ENCODE peak calls at places on chromosomes 11 and 22, in ten cellular contexts. W, M, V, F, R, L, G, X, I and Y are unnamed samples.
A peak's percentile ranks its signal among the peaks of the same experiment; 100 is the strongest.

GRCh38 chr22:28183078-28183870 is 264.2 kb upstream of the PITPNB start:
- DNase-seq in W (no peak), M (no peak), R (no peak), L (no peak), X (no peak), V (no peak), G (no peak), F (no peak), I (no peak), Y (no peak)

GRCh38 chr11:44654057-44654456 is 72.7 kb upstream of the TSPAN18 start:
- DNase-seq in X (no peak), L (no peak), M (no peak), I (no peak), F (no peak), W (no peak), V (no peak), G (no peak), R (no peak), Y (no peak)

GRCh38 chr11:34626393-34626792 is 5.5 kb downstream of the EHF start:
- DNase-seq in R (no peak), W (no peak), I (no peak), X (no peak), L (no peak), V (no peak), M (no peak), F (no peak), G (no peak), Y (no peak)

GRCh38 chr11:1163911-1164735 is 6.4 kb downstream of the MUC5AC start:
- DNase-seq in R (peak; percentile 5), M (no peak), I (no peak), G (no peak), F (no peak), V (no peak), W (no peak), L (no peak), X (no peak), Y (no peak)

GRCh38 chr22:31106651-31107205 is 640 bp downstream of the SELENOM start:
- DNase-seq in F (no peak), R (no peak), G (no peak), V (no peak), X (peak; percentile 43), I (no peak), M (no peak), W (no peak), L (no peak), Y (no peak)

GRCh38 chr11:64799925-64800632 is 2.9 kb downstream of the MAP4K2 start:
- DNase-seq in F (no peak), X (no peak), G (no peak), M (no peak), V (peak; percentile 10), L (no peak), I (no peak), R (no peak), W (no peak), Y (peak; percentile 46)

GRCh38 chr11:114290503-114291239 is 5.5 kb upstream of the NNMT start:
- DNase-seq in G (no peak), X (no peak), V (no peak), R (no peak), F (no peak), L (no peak), I (no peak), M (no peak), W (no peak), Y (no peak)

GRCh38 chr11:134761361-134761760 is 349.3 kb upstream of the B3GAT1 start:
- DNase-seq in L (no peak), X (no peak), I (no peak), V (no peak), M (no peak), R (no peak), F (no peak), W (no peak), G (no peak), Y (no peak)

GRCh38 chr11:62461740-62462522 is 43.1 kb downstream of the SCGB1A1 start:
- DNase-seq in I (peak; percentile 68), R (peak; percentile 45), M (peak; percentile 42), G (no peak), F (no peak), X (no peak), V (no peak), L (no peak), W (no peak), Y (no peak)

GRCh38 chr11:46210133-46210636 is 67.3 kb upstream of the CREB3L1 start:
- DNase-seq in L (peak; percentile 16), W (peak; percentile 25), F (no peak), R (no peak), V (peak; percentile 18), G (no peak), I (no peak), M (peak; percentile 74), X (no peak), Y (peak; percentile 96)

GRCh38 chr22:50531546-50532352 is 1.9 kb upstream of the TYMP start:
- DNase-seq in G (peak; percentile 89), V (peak; percentile 63), I (peak; percentile 76), X (peak; percentile 66), L (peak; percentile 82), W (no peak), F (peak; percentile 86), M (no peak), R (peak; percentile 84), Y (peak; percentile 77)

GRCh38 chr22:50532353-50532700 is 2.5 kb upstream of the TYMP start:
- DNase-seq in X (no peak), L (no peak), M (no peak), F (no peak), I (no peak), R (peak; percentile 63), W (no peak), V (peak; percentile 23), G (no peak), Y (no peak)

GRCh38 chr22:50529416-50530279 is at the start of gene TYMP:
- DNase-seq in R (peak; percentile 90), L (peak; percentile 65), I (peak; percentile 61), W (peak; percentile 45), M (no peak), V (peak; percentile 85), F (peak; percentile 54), X (peak; percentile 51), G (peak; percentile 92), Y (no peak)

GRCh38 chr22:50530280-50530856 is 556 bp upstream of the TYMP start:
- DNase-seq in R (peak; percentile 88), W (peak; percentile 54), I (peak; percentile 77), L (peak; percentile 78), G (peak; percentile 93), X (peak; percentile 66), M (no peak), F (peak; percentile 77), V (peak; percentile 72), Y (peak; percentile 84)

DNA sequence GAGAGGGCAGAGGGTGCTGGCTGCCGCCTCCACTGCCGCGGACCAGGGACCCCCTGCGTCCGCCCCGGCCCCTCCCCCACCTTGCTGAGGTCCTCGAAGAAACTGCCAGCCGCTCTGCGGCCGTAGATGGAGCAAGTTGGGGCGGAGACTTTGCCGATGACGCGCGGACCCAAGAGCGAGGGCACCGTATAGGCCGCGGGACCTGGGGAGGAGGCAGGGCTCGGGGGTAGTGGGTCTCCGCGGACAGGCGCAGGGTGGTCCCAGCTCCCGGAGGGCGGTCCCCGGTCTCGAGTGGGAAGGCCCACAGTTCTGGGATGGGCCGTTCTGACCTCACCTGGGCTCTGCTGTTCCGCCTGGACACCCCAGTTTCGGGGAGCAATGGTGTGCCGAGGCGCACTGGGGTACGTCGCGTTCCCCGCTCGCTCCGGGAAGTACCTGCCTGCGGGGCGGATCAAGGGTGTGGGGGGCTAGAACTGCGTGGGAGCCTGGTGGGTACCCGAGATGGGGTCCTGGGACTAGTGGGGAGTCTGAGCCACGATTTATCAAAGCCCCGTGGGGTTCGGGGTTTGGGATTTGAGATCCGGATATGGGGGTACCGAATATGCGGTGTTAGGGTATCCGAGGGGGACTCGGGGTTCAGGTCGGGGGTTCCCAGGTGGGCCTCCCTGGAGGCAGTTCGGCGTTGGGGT is 1.2 kb upstream of the TYMP start:
- DNase-seq in M (no peak), L (peak; percentile 86), W (peak; percentile 60), I (peak; percentile 88), R (peak; percentile 93), V (peak; percentile 75), G (peak; percentile 94), X (peak; percentile 70), F (peak; percentile 90), Y (peak; percentile 93)
- TF ChIP-seq POLR2A in M (no peak), L (no peak), W (peak; percentile 67), I (peak; percentile 23), R (peak; percentile 85), V (peak; percentile 77), G (peak; percentile 90), X (peak; percentile 64), F (peak; percentile 93), Y (peak; percentile 61)

GRCh38 chr22:41481925-41482318 is 13.0 kb downstream of the ACO2 start:
- DNase-seq in V (no peak), F (no peak), L (no peak), M (no peak), R (no peak), G (no peak), X (no peak), W (no peak), I (no peak), Y (no peak)

GRCh38 chr22:41481131-41481830 is 12.4 kb downstream of the ACO2 start:
- DNase-seq in M (no peak), I (no peak), L (no peak), V (no peak), G (no peak), X (peak; percentile 39), R (no peak), F (peak; percentile 42), W (no peak), Y (no peak)

GRCh38 chr22:41480397-41480735 is 11.4 kb downstream of the ACO2 start:
- DNase-seq in G (no peak), R (no peak), L (no peak), I (no peak), W (no peak), X (no peak), M (no peak), V (no peak), F (no peak), Y (no peak)

GRCh38 chr22:41479671-41480396 is 10.9 kb downstream of the ACO2 start:
- DNase-seq in I (no peak), G (no peak), M (peak; percentile 33), W (no peak), F (no peak), L (no peak), X (no peak), R (no peak), V (no peak), Y (no peak)

GRCh38 chr22:41482319-41482935 is 13.5 kb downstream of the ACO2 start:
- DNase-seq in G (no peak), V (no peak), L (no peak), R (no peak), X (no peak), M (no peak), I (no peak), W (no peak), F (no peak), Y (peak; percentile 64)
- TF ChIP-seq POLR2A in G (no peak), V (no peak), L (no peak), R (no peak), X (no peak), M (no peak), I (no peak), W (no peak), F (no peak), Y (no peak)

GRCh38 chr11:69697861-69698260 is 6.0 kb downstream of the FGF19 start:
- DNase-seq in M (no peak), V (no peak), G (no peak), X (no peak), W (no peak), I (no peak), L (no peak), R (no peak), F (no peak), Y (no peak)
- TF ChIP-seq POLR2A in M (no peak), V (no peak), G (no peak), X (no peak), W (no peak), I (no peak), L (no peak), R (no peak), F (no peak), Y (no peak)

GRCh38 chr22:36319595-36320497 is 66.9 kb downstream of the APOL1 start:
- DNase-seq in W (no peak), G (no peak), I (no peak), L (no peak), R (no peak), X (no peak), V (no peak), M (no peak), F (no peak), Y (no peak)
- TF ChIP-seq POLR2A in W (no peak), G (no peak), I (no peak), L (no peak), R (no peak), X (no peak), V (no peak), M (no peak), F (no peak), Y (no peak)